ENCODE peak calls at places on chromosome 19, in seven cellular contexts. One of them, this sample, is unnamed.
A peak's percentile ranks its signal among the peaks of the same experiment; 100 is the strongest.

GRCh38 chr19:43532571-43532961 is 422 bp upstream of the ZNF575 start:
- DNase-seq in mammary epithelial cell: no peak
- DNase-seq in osteoblast: peak; percentile 91
- DNase-seq in CD4-positive, alpha-beta memory T cell: no peak
- DNase-seq in left ventricle myocardium inferior: no peak
- DNase-seq in Peyer's patch: no peak
- DNase-seq in heart right ventricle: peak; percentile 62
- DNase-seq in this sample: peak; percentile 80

GRCh38 chr19:48367855-48368254 is 3.7 kb downstream of the SYNGR4 start:
- DNase-seq in Peyer's patch: no peak
- DNase-seq in heart right ventricle: no peak
- DNase-seq in CD4-positive, alpha-beta memory T cell: no peak
- DNase-seq in left ventricle myocardium inferior: no peak
- DNase-seq in osteoblast: no peak
- DNase-seq in mammary epithelial cell: no peak
- DNase-seq in this sample: no peak

GRCh38 chr19:18379803-18380747 is 5.9 kb upstream of the GDF15 start:
- DNase-seq in mammary epithelial cell: peak; percentile 64
- DNase-seq in Peyer's patch: peak; percentile 90
- DNase-seq in heart right ventricle: peak; percentile 76
- DNase-seq in osteoblast: peak; percentile 92
- DNase-seq in CD4-positive, alpha-beta memory T cell: no peak
- DNase-seq in left ventricle myocardium inferior: peak; percentile 86
- DNase-seq in this sample: peak; percentile 98

GRCh38 chr19:12974301-12975220 is 5.2 kb downstream of the DAND5 start:
- DNase-seq in left ventricle myocardium inferior: no peak
- DNase-seq in Peyer's patch: no peak
- DNase-seq in CD4-positive, alpha-beta memory T cell: no peak
- DNase-seq in heart right ventricle: no peak
- DNase-seq in mammary epithelial cell: no peak
- DNase-seq in osteoblast: peak; percentile 85
- DNase-seq in this sample: no peak

GRCh38 chr19:18700501-18701249 is 17.2 kb downstream of the CRTC1 start:
- DNase-seq in CD4-positive, alpha-beta memory T cell: peak; percentile 69
- DNase-seq in osteoblast: peak; percentile 98
- DNase-seq in left ventricle myocardium inferior: peak; percentile 86
- DNase-seq in mammary epithelial cell: peak; percentile 59
- DNase-seq in heart right ventricle: peak; percentile 84
- DNase-seq in Peyer's patch: peak; percentile 88
- DNase-seq in this sample: peak; percentile 92

GRCh38 chr19:16435999-16436650 is 35.6 kb downstream of the EPS15L1 start:
- DNase-seq in CD4-positive, alpha-beta memory T cell: no peak
- DNase-seq in mammary epithelial cell: no peak
- DNase-seq in left ventricle myocardium inferior: no peak
- DNase-seq in Peyer's patch: no peak
- DNase-seq in osteoblast: peak; percentile 37
- DNase-seq in heart right ventricle: no peak
- DNase-seq in this sample: no peak

GRCh38 chr19:39335168-39335567 is 675 bp downstream of the GMFG start:
- DNase-seq in left ventricle myocardium inferior: no peak
- DNase-seq in CD4-positive, alpha-beta memory T cell: peak; percentile 59
- DNase-seq in mammary epithelial cell: no peak
- DNase-seq in Peyer's patch: no peak
- DNase-seq in osteoblast: peak; percentile 45
- DNase-seq in heart right ventricle: no peak
- DNase-seq in this sample: no peak

GRCh38 chr19:45403781-45404556 is 900 bp downstream of the PPP1R13L start:
- DNase-seq in osteoblast: peak; percentile 73
- DNase-seq in left ventricle myocardium inferior: peak; percentile 75
- DNase-seq in Peyer's patch: peak; percentile 84
- DNase-seq in CD4-positive, alpha-beta memory T cell: peak; percentile 77
- DNase-seq in mammary epithelial cell: peak; percentile 60
- DNase-seq in heart right ventricle: peak; percentile 70
- DNase-seq in this sample: peak; percentile 73

GRCh38 chr19:39497850-39498261 is 891 bp upstream of the DLL3 start:
- DNase-seq in Peyer's patch: peak; percentile 66
- DNase-seq in left ventricle myocardium inferior: no peak
- DNase-seq in osteoblast: peak; percentile 89
- DNase-seq in mammary epithelial cell: no peak
- DNase-seq in CD4-positive, alpha-beta memory T cell: no peak
- DNase-seq in heart right ventricle: peak; percentile 49
- DNase-seq in this sample: no peak

GRCh38 chr19:31383553-31383952 is 34.3 kb upstream of the TSHZ3 start:
- DNase-seq in CD4-positive, alpha-beta memory T cell: no peak
- DNase-seq in Peyer's patch: no peak
- DNase-seq in left ventricle myocardium inferior: no peak
- DNase-seq in heart right ventricle: no peak
- DNase-seq in mammary epithelial cell: peak; percentile 87
- DNase-seq in osteoblast: no peak
- DNase-seq in this sample: no peak

GRCh38 chr19:19499272-19499995 is 15.9 kb downstream of the TSSK6 start:
- DNase-seq in mammary epithelial cell: no peak
- DNase-seq in heart right ventricle: no peak
- DNase-seq in Peyer's patch: no peak
- DNase-seq in CD4-positive, alpha-beta memory T cell: no peak
- DNase-seq in left ventricle myocardium inferior: no peak
- DNase-seq in osteoblast: peak; percentile 65
- DNase-seq in this sample: no peak

GRCh38 chr19:45356760-45357444 is 13.5 kb downstream of the ERCC2 start:
- DNase-seq in heart right ventricle: no peak
- DNase-seq in osteoblast: peak; percentile 67
- DNase-seq in mammary epithelial cell: no peak
- DNase-seq in CD4-positive, alpha-beta memory T cell: no peak
- DNase-seq in left ventricle myocardium inferior: no peak
- DNase-seq in Peyer's patch: no peak
- DNase-seq in this sample: no peak

GRCh38 chr19:17220207-17220758 is 5.1 kb downstream of the USE1 start:
- DNase-seq in Peyer's patch: no peak
- DNase-seq in left ventricle myocardium inferior: no peak
- DNase-seq in heart right ventricle: no peak
- DNase-seq in osteoblast: peak; percentile 96
- DNase-seq in CD4-positive, alpha-beta memory T cell: no peak
- DNase-seq in mammary epithelial cell: no peak
- DNase-seq in this sample: no peak

GRCh38 chr19:57317503-57317902 is 2.8 kb upstream of the ZNF543 start:
- DNase-seq in left ventricle myocardium inferior: no peak
- DNase-seq in Peyer's patch: no peak
- DNase-seq in mammary epithelial cell: no peak
- DNase-seq in osteoblast: no peak
- DNase-seq in CD4-positive, alpha-beta memory T cell: no peak
- DNase-seq in heart right ventricle: peak; percentile 31
- DNase-seq in this sample: no peak

GRCh38 chr19:32605544-32605943 is 24.6 kb downstream of the PDCD5 start:
- DNase-seq in CD4-positive, alpha-beta memory T cell: no peak
- DNase-seq in Peyer's patch: no peak
- DNase-seq in mammary epithelial cell: no peak
- DNase-seq in heart right ventricle: no peak
- DNase-seq in osteoblast: no peak
- DNase-seq in left ventricle myocardium inferior: no peak
- DNase-seq in this sample: no peak

GRCh38 chr19:48695743-48696352 is at the start of gene FUT2:
- DNase-seq in osteoblast: peak; percentile 89
- DNase-seq in mammary epithelial cell: no peak
- DNase-seq in left ventricle myocardium inferior: no peak
- DNase-seq in CD4-positive, alpha-beta memory T cell: no peak
- DNase-seq in Peyer's patch: peak; percentile 91
- DNase-seq in heart right ventricle: no peak
- DNase-seq in this sample: no peak

GRCh38 chr19:16118489-16119033 is 6.9 kb downstream of the RAB8A start:
- DNase-seq in heart right ventricle: no peak
- DNase-seq in left ventricle myocardium inferior: no peak
- DNase-seq in mammary epithelial cell: no peak
- DNase-seq in Peyer's patch: peak; percentile 89
- DNase-seq in osteoblast: no peak
- DNase-seq in CD4-positive, alpha-beta memory T cell: no peak
- DNase-seq in this sample: no peak

GRCh38 chr19:46428278-46429141 is at the start of gene PNMA8C:
- DNase-seq in CD4-positive, alpha-beta memory T cell: no peak
- DNase-seq in left ventricle myocardium inferior: peak; percentile 75
- DNase-seq in Peyer's patch: peak; percentile 74
- DNase-seq in mammary epithelial cell: no peak
- DNase-seq in heart right ventricle: peak; percentile 80
- DNase-seq in osteoblast: peak; percentile 90
- DNase-seq in this sample: peak; percentile 82
- H3K27me3 ChIP-seq in CD4-positive, alpha-beta memory T cell: peaks cover 14% of the 10 kb centered on the region
- H3K27me3 ChIP-seq in left ventricle myocardium inferior: peaks cover 26% of the 10 kb centered on the region
- H3K27me3 ChIP-seq in Peyer's patch: no peaks in the 10 kb centered on the region
- H3K27me3 ChIP-seq in mammary epithelial cell: no peaks in the 10 kb centered on the region
- H3K27me3 ChIP-seq in heart right ventricle: peaks cover 58% of the 10 kb centered on the region
- H3K27me3 ChIP-seq in osteoblast: peaks cover 21% of the 10 kb centered on the region
- H3K27me3 ChIP-seq in this sample: no peaks in the 10 kb centered on the region

GRCh38 chr19:10284641-10285278 is 2.0 kb upstream of the ICAM4 start:
- DNase-seq in CD4-positive, alpha-beta memory T cell: no peak
- DNase-seq in Peyer's patch: no peak
- DNase-seq in osteoblast: peak; percentile 42
- DNase-seq in left ventricle myocardium inferior: no peak
- DNase-seq in mammary epithelial cell: no peak
- DNase-seq in heart right ventricle: no peak
- DNase-seq in this sample: no peak
- H3K27me3 ChIP-seq in CD4-positive, alpha-beta memory T cell: peaks cover 22% of the 10 kb centered on the region
- H3K27me3 ChIP-seq in Peyer's patch: no peaks in the 10 kb centered on the region
- H3K27me3 ChIP-seq in osteoblast: peaks cover 24% of the 10 kb centered on the region
- H3K27me3 ChIP-seq in left ventricle myocardium inferior: peaks cover 31% of the 10 kb centered on the region
- H3K27me3 ChIP-seq in mammary epithelial cell: no peaks in the 10 kb centered on the region
- H3K27me3 ChIP-seq in heart right ventricle: peaks cover 25% of the 10 kb centered on the region
- H3K27me3 ChIP-seq in this sample: peaks cover 23% of the 10 kb centered on the region

DNA sequence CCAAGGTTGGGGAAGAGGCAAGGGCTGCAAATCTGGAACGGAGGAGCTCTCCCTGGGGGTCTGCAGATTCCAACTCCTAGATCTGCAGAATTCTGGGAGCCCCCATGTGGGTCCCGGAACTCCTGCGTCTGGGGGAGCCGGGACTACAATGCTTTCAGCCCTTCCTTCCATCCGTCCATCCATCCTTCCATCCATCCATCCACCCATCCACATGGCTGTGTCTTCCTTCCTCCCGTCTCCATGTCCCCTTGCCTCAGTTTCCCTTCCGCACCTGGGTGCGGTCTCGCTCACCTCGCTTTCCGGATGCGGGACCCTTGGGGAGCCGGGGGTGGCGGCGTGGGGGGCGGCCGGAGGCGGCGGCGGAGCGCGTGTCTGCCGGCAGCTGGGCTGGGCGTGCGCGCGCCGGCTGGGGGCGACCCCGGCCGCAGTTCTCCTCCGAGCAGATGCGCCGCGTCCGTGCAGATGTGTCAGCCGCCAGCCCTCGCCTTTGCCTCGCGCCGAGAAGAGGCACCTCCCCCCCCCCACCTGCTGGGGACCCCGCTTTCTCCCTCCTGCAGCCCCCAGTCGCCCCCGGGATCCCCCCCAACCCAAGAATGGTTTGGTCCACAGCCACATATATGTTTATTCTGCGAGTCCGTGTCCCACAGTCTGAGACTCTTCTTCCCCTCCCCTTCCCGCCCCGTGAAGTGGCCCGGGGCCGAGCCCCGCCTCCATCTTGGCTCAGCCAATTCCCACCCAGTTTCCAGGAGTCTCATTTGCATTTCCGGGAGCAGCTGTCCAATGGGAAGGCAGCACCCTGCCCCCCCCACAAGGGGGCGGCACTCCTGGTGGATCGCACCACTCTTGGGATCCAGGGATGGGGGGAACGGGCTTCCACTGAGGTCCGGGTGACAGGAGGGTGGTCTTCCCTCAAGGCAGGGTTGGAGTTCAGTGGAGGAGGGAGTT is 8.8 kb downstream of the ISOC2 start:
- DNase-seq in CD4-positive, alpha-beta memory T cell: peak; percentile 59
- DNase-seq in mammary epithelial cell: peak; percentile 40
- DNase-seq in left ventricle myocardium inferior: peak; percentile 66
- DNase-seq in heart right ventricle: peak; percentile 80
- DNase-seq in Peyer's patch: peak; percentile 56
- DNase-seq in osteoblast: peak; percentile 98
- DNase-seq in this sample: peak; percentile 88
- H3K27me3 ChIP-seq in CD4-positive, alpha-beta memory T cell: no peaks in the 10 kb centered on the region
- H3K27me3 ChIP-seq in mammary epithelial cell: peaks cover 12% of the 10 kb centered on the region
- H3K27me3 ChIP-seq in left ventricle myocardium inferior: peaks cover 36% of the 10 kb centered on the region
- H3K27me3 ChIP-seq in heart right ventricle: peaks cover 37% of the 10 kb centered on the region
- H3K27me3 ChIP-seq in Peyer's patch: no peaks in the 10 kb centered on the region
- H3K27me3 ChIP-seq in osteoblast: peaks cover 37% of the 10 kb centered on the region
- H3K27me3 ChIP-seq in this sample: peaks cover 31% of the 10 kb centered on the region

DNA sequence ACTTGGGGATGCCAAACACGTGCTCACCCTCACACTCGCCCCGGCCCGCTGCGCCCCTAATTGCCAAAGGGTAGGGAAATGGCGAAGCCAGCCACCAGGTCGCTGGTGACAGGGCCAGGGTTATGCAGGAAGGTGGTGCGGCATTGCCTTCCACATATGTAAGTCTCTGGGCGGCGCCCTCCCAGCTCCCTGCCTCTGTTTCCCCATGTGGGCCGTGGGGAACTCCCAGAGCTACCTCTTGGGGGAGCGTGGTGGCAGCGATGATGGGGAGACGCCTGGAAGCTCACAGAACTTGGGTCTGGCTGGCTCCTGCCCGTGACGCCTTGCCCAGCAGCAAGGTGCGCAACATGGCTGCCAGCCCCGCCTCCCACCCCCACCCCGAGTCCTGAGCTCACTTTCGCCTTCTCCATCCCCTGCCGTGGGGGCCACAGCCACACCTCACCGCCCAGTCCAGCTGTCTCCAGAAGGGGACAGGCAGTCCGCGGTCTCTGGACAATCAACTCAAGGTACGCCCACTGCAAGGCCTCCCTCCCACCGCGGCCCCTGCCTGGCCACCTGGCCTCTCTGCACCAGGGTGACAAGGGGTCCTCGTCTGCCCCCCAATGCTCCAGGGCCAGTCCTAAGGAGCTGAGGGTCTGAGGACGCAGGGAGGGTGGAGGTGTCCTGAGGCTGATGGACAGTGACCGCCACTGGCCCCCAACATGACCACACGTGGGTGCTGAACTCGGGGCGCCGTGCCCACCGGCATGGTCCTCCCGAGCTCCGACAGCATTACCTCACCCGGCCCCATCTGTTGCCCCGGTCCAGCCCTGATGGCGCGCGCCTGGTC is 6.6 kb downstream of the C19orf25 start:
- DNase-seq in left ventricle myocardium inferior: no peak
- DNase-seq in osteoblast: no peak
- DNase-seq in mammary epithelial cell: no peak
- DNase-seq in Peyer's patch: no peak
- DNase-seq in heart right ventricle: no peak
- DNase-seq in CD4-positive, alpha-beta memory T cell: no peak
- DNase-seq in this sample: no peak
- H3K27me3 ChIP-seq in left ventricle myocardium inferior: peaks cover 53% of the 10 kb centered on the region
- H3K27me3 ChIP-seq in osteoblast: peaks cover 53% of the 10 kb centered on the region
- H3K27me3 ChIP-seq in mammary epithelial cell: peaks cover 17% of the 10 kb centered on the region
- H3K27me3 ChIP-seq in Peyer's patch: no peaks in the 10 kb centered on the region
- H3K27me3 ChIP-seq in heart right ventricle: peaks cover 63% of the 10 kb centered on the region
- H3K27me3 ChIP-seq in CD4-positive, alpha-beta memory T cell: no peaks in the 10 kb centered on the region
- H3K27me3 ChIP-seq in this sample: peaks cover 53% of the 10 kb centered on the region

DNA sequence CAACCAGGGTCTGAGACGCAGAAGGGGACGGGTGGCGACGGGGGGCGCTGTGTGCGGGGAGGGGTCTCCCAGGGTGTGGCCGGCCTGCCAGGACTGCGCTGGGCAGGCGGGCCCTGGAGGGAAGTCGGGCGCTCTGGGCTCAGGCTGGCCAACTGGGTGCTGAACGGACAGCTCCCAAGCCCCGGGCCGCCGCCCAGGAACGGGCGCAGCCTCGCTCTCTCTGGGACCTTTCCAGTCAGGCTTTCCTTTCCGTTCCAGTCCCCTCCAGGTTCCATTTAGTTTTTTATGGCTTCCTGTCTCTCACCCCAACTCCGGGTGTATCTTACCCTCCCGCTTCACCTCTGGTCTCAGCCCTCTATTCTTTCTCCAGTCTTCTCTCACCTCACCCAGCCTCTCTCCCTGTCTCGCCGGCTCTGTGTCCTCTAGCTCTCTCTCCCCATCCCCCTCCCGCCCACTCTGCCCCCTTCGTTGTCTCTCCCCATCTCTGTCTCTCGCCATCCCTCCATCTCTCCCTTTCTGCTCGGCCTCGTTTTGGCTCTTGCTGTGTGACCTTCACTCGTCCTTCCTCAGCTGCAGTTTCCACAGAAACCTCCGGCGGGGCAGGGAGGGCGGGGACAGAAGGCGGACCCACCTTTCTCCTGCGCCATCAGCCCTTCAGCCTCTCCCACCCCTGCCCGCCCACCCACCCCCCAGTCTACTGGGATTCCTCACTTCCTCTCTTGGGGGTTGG is 3.3 kb upstream of the ATP1A3 start:
- DNase-seq in heart right ventricle: peak; percentile 54
- DNase-seq in CD4-positive, alpha-beta memory T cell: no peak
- DNase-seq in mammary epithelial cell: peak; percentile 23
- DNase-seq in osteoblast: peak; percentile 99
- DNase-seq in left ventricle myocardium inferior: peak; percentile 47
- DNase-seq in Peyer's patch: no peak
- DNase-seq in this sample: no peak
- H3K27me3 ChIP-seq in heart right ventricle: peaks cover 89% of the 10 kb centered on the region
- H3K27me3 ChIP-seq in CD4-positive, alpha-beta memory T cell: peaks cover 33% of the 10 kb centered on the region
- H3K27me3 ChIP-seq in mammary epithelial cell: peaks cover 9% of the 10 kb centered on the region
- H3K27me3 ChIP-seq in osteoblast: peaks cover 61% of the 10 kb centered on the region
- H3K27me3 ChIP-seq in left ventricle myocardium inferior: peaks cover 98% of the 10 kb centered on the region
- H3K27me3 ChIP-seq in Peyer's patch: no peaks in the 10 kb centered on the region
- H3K27me3 ChIP-seq in this sample: peaks cover 74% of the 10 kb centered on the region